ENCODE peak calls at places on chromosomes 5 and 9, in five cellular contexts. Z is lower lobe of right lung, L is Panc1, U is astrocyte, Y is mesenchymal stem cell. S is an unnamed sample. For H3K4me1, the result is how much of the 10 kb centered on the place peaks cover.

GRCh38 chr5:136159457-136159856 is 26.8 kb downstream of the SMAD5 start:
- DNase-seq in Y (no peak), Z (no peak), U (peak), L (no peak), S (no peak)

GRCh38 chr5:88875609-88876234 is 7.3 kb downstream of the MEF2C start:
- DNase-seq in L (no peak), Y (no peak), U (no peak), Z (no peak), S (no peak)

GRCh38 chr5:178793156-178793555 is 62.7 kb upstream of the ZNF354A start:
- DNase-seq in Y (no peak), U (no peak), L (no peak), Z (no peak), S (no peak)

GRCh38 chr9:98807070-98807810 is at the start of gene GALNT12:
- DNase-seq in Y (no peak), L (no peak), U (no peak), Z (no peak), S (peak)

GRCh38 chr9:19720374-19720773 is 68.5 kb downstream of the SLC24A2 start:
- DNase-seq in L (no peak), Z (no peak), U (peak), Y (peak), S (no peak)

GRCh38 chr5:178931846-178932760 is 8.9 kb upstream of the ZNF454 start:
- DNase-seq in U (no peak), Z (no peak), L (no peak), Y (no peak), S (no peak)

GRCh38 chr5:134813407-134813806 is 32.4 kb upstream of the C5orf24 start:
- DNase-seq in Z (no peak), U (no peak), Y (no peak), L (no peak), S (no peak)

GRCh38 chr9:27019589-27019988 is 14.1 kb upstream of the LRRC19 start:
- DNase-seq in L (no peak), Y (peak), U (peak), Z (no peak), S (no peak)

GRCh38 chr5:159412284-159413046 is 82.2 kb upstream of the IL12B start:
- DNase-seq in L (no peak), Z (no peak), U (no peak), Y (peak), S (peak)

GRCh38 chr5:88662801-88663360 is 220.1 kb downstream of the MEF2C start:
- DNase-seq in U (peak), L (no peak), Z (no peak), Y (no peak), S (no peak)

GRCh38 chr5:151051066-151051930 is 29.5 kb downstream of the TNIP1 start:
- DNase-seq in Z (peak), L (no peak), Y (peak), U (peak), S (peak)

GRCh38 chr5:4189317-4189716 is 593.7 kb downstream of the IRX1 start:
- DNase-seq in Z (no peak), U (no peak), Y (no peak), L (no peak), S (no peak)

GRCh38 chr5:592158-592557 is 20.0 kb upstream of the CEP72 start:
- DNase-seq in Y (no peak), Z (no peak), U (no peak), L (no peak), S (no peak)

GRCh38 chr9:129353697-129354336 is 175.8 kb upstream of the IER5L start:
- DNase-seq in Z (no peak), U (no peak), L (no peak), Y (no peak), S (no peak)

GRCh38 chr5:150394103-150394502 is 18.6 kb downstream of the CD74 start:
- DNase-seq in L (no peak), Z (no peak), Y (peak), U (no peak), S (no peak)

GRCh38 chr9:82124090-82124489 is 135.5 kb downstream of the SPATA31D1 start:
- DNase-seq in Z (no peak), U (peak), Y (peak), L (no peak), S (no peak)

GRCh38 chr5:171314728-171315385 is 5.8 kb downstream of the TLX3 start:
- DNase-seq in U (no peak), Z (no peak), Y (peak), L (no peak), S (no peak)

GRCh38 chr5:10585120-10585915 is 21.4 kb downstream of the ANKRD33B start:
- DNase-seq in Y (no peak), Z (no peak), L (no peak), U (no peak), S (no peak)

GRCh38 chr9:36847781-36848673 is 186.0 kb downstream of the PAX5 start:
- DNase-seq in L (no peak), U (peak), Y (no peak), Z (no peak), S (no peak)

GRCh38 chr5:142780871-142781270 is 10.7 kb downstream of the ARHGAP26 start:
- DNase-seq in U (no peak), L (no peak), Y (no peak), Z (no peak), S (no peak)

DNA sequence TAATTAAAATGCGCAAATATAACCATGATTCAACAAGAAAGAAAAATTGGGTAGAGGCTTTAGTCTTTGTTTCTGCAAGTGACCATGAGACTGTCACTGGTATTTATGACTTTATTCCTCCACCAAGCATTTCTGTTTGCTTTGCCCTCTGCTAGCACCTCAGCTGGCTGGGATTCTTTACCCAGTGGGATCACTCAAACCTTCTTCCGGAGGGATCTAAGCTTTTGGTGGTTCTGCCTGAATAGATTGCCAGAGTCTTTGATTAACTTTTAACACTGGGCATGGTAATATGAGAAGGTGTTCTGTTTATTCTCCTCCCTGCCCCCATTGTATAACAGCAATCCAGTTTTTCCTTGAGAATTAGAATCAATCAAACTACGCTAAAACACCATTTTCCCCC is 59.1 kb upstream of the FBN2 start:
- DNase-seq in U (no peak), L (no peak), Z (no peak), Y (no peak), S (no peak)
- H3K27ac ChIP-seq in U (no peak), L (no peak), Z (no peak), Y (peak), S (no peak)

DNA sequence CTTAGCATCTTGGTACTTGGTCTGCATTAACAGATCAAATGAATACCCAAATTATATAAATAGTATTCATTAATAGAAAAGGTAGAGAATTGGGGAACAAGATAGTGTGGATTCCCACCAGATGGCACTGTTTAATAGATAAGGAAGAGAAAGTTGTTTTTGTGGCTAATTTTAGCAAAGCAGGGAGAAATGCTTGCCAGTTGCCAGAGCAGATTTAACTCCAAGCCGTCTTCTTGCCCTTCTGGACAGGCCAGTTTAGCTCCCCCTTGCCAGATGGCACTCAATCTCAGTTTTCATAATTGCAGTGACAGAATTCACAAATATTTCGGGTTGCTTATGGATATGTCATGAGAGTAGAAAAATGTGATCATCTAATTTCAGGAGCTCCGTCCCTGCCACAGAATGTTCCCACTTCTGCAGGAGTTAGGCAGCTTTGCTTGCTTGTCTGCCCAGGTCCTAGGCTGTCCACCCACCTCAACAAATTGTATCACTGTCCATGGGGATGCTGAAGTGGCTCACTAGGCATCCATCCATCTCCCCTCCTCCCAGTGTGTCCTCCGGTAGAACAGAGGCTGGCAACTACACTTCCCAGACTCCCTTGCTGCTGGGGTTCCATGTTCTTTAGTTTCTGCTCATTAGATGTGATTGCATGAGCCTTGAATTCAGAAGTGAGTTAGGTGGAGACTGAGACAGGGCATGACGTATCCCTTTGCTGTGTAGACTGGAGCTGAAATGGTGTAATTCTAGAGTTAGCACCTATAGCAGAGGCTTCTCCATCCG is 11.8 kb upstream of the HEXB start:
- DNase-seq in U (no peak), Y (peak), Z (no peak), L (no peak), S (no peak)
- H3K4me3 ChIP-seq in U (no peak), Y (no peak), Z (peak), L (no peak), S (no peak)

GRCh38 chr5:122300968-122301367 is 11.1 kb upstream of the SNCAIP start:
- DNase-seq in Z (no peak), U (no peak), L (no peak), Y (no peak), S (no peak)

GRCh38 chr5:122297587-122298298 is 14.3 kb upstream of the SNCAIP start:
- DNase-seq in U (no peak), Z (no peak), L (no peak), Y (no peak), S (no peak)

GRCh38 chr5:122295138-122295537 is 16.9 kb upstream of the SNCAIP start:
- DNase-seq in U (no peak), L (no peak), Y (no peak), Z (no peak), S (no peak)

DNA sequence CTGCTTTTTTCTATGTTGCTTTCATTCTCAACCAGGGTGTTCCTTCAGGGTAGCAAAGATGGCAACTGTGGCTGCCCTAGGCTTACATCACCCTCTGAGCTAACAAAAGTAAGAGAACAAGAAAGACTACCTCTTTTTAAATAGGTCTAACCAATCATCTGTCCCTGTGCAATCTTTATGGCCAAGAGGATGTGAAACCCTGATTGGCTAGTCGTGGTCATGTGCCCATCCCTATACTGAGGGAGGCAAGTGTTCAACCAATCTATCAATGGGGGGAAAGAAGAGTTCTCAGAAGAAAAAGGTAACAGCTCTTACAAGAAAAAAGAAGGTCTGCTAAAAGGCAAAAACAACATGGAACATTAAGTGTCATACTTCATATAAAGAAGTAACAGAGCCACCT is 11.7 kb upstream of the SNCAIP start:
- DNase-seq in U (no peak), Z (no peak), Y (no peak), L (no peak), S (no peak)
- H3K4me1 ChIP-seq in U (under half), Z (under half), Y (under half), L (under half), S (under half)

DNA sequence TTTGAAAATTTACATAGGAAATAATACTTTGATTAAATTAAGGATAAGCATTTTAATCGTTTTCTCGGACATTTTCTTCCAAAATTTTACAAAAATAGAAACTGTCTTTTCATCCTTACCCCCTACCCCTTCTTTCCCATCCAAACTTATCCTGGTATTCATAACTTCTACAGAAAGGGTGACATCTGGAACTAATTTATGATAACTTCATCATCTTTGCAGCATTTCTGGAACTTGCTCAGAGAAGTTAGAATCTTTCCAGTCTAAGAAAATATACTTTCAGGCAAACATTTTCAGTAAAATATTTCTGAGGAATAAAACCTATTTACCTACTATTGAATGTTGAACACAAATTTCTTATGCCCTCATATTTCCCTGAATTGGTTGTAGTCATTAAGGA is 309.0 kb downstream of the MAN2A1 start:
- DNase-seq in L (no peak), Z (no peak), Y (no peak), U (no peak), S (no peak)
- H3K27ac ChIP-seq in L (no peak), Z (no peak), Y (no peak), U (no peak), S (no peak)

GRCh38 chr5:39115644-39116346 is 41.6 kb upstream of the RICTOR start:
- DNase-seq in Y (no peak), L (no peak), Z (no peak), U (no peak), S (no peak)
- H3K4me3 ChIP-seq in Y (no peak), L (no peak), Z (no peak), U (no peak), S (no peak)

DNA sequence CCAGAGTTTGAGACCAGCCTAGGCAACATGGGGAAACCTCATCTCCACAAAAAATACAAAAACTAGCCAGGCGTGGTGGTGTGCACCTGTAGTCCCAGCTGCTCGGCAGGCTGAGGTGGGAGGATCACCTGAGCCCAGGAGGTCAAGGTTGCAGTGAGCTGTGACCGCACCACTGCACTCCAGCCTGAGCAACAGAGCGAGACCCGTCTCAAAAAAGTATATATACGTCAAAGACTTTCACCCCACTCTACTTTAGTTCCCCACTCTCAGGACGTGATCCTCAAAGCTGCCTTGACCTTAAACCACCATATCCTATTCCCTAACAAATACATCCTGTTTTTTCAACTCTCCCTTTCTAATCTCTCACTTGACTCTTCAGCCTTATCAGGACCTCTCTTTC is 41.0 kb downstream of the PCDHGC5 start:
- DNase-seq in Y (no peak), L (no peak), Z (no peak), U (no peak), S (no peak)
- H3K4me1 ChIP-seq in Y (under half), L (under half), Z (under half), U (under half), S (under half)

DNA sequence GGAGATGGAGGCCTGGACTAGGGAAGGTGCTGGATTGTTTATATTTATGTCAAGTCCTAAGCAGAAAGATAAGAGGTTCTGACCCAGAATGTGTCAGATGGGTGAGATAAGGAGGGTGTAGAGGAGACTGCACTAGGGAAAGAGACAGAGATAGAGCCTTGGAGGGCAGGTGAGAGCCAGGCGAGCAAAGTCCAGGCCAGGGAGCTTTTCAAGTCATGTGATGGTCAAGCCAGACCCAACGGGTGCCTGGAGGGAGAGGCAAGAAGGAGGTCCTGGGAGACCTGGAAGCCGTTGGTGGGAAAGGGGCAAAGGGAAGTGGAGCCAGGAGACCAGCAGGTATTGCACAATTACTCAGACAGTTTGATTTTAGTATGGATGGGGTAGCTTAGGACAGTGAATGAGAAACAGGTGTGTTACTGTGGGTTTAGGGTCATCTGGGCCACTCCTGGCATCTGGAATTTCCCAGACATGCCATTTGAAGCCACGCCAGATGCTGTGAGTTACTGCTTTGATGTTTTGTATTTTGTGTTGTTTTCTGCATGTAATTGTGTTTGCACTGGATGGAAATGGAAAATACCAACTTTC is 5.0 kb downstream of the SECISBP2 start:
- DNase-seq in L (no peak), Z (no peak), U (no peak), Y (no peak), S (no peak)
- H3K27ac ChIP-seq in L (no peak), Z (no peak), U (no peak), Y (no peak), S (no peak)